ENCODE peak calls at places on chromosomes 12 and 14, in ten cellular contexts. A, N, L, G, H, J, W, M, Z and K are unnamed samples.

GRCh38 chr12:57621497-57622292 is 10.5 kb downstream of the ARHGEF25 start:
- DNase-seq in A (peak), N (peak), L (no peak), G (no peak), H (peak), J (peak), W (peak), M (peak), Z (no peak), K (peak)

GRCh38 chr12:124551268-124552144 is 15.9 kb downstream of the NCOR2 start:
- DNase-seq in A (peak), N (no peak), L (no peak), G (no peak), H (no peak), J (no peak), W (peak), M (peak), Z (no peak), K (peak)

GRCh38 chr14:99573436-99574098 is 30.4 kb downstream of the CCDC85C start:
- DNase-seq in A (no peak), N (no peak), L (no peak), G (no peak), H (no peak), J (no peak), W (no peak), M (no peak), Z (no peak), K (no peak)

GRCh38 chr12:132158677-132159554 is 14.7 kb downstream of the NOC4L start:
- DNase-seq in A (no peak), N (no peak), L (no peak), G (no peak), H (peak), J (no peak), W (no peak), M (peak), Z (no peak), K (no peak)

GRCh38 chr12:98440165-98440581 is 75.2 kb upstream of the TMPO start:
- DNase-seq in A (peak), N (peak), L (peak), G (peak), H (no peak), J (peak), W (no peak), M (peak), Z (peak), K (no peak)

GRCh38 chr12:90456248-90456647 is 498.7 kb downstream of the CCER1 start:
- DNase-seq in A (no peak), N (no peak), L (no peak), G (no peak), H (no peak), J (no peak), W (no peak), M (no peak), Z (no peak), K (no peak)

GRCh38 chr14:102088012-102088792 is 1.4 kb upstream of the HSP90AA1 start:
- DNase-seq in A (peak), N (peak), L (peak), G (peak), H (no peak), J (peak), W (peak), M (peak), Z (no peak), K (peak)

GRCh38 chr12:24596768-24597388 is 352.0 kb downstream of the BCAT1 start:
- DNase-seq in A (peak), N (peak), L (no peak), G (no peak), H (no peak), J (no peak), W (no peak), M (no peak), Z (no peak), K (no peak)

GRCh38 chr14:103382375-103382774 is 2.8 kb upstream of the MARK3 start:
- DNase-seq in A (peak), N (peak), L (no peak), G (peak), H (no peak), J (no peak), W (no peak), M (no peak), Z (no peak), K (no peak)

GRCh38 chr12:102300824-102301461 is 103.3 kb upstream of the PMCH start:
- DNase-seq in A (peak), N (peak), L (no peak), G (peak), H (no peak), J (no peak), W (no peak), M (no peak), Z (no peak), K (no peak)

GRCh38 chr12:58668831-58669230 is 251.5 kb downstream of the LRIG3 start:
- DNase-seq in A (no peak), N (no peak), L (no peak), G (peak), H (no peak), J (no peak), W (no peak), M (no peak), Z (no peak), K (no peak)

GRCh38 chr12:50620050-50620974 is 115.5 kb downstream of the DIP2B start:
- DNase-seq in A (peak), N (peak), L (no peak), G (peak), H (no peak), J (no peak), W (no peak), M (no peak), Z (no peak), K (no peak)

GRCh38 chr12:58425481-58426392 is 484.4 kb downstream of the ATP23 start:
- DNase-seq in A (peak), N (peak), L (no peak), G (peak), H (no peak), J (no peak), W (peak), M (peak), Z (peak), K (no peak)

GRCh38 chr14:72291908-72292688 is 359.9 kb downstream of the RGS6 start:
- DNase-seq in A (peak), N (peak), L (no peak), G (peak), H (no peak), J (no peak), W (no peak), M (no peak), Z (peak), K (no peak)

GRCh38 chr14:42222924-42223471 is 616.3 kb downstream of the LRFN5 start:
- DNase-seq in A (peak), N (peak), L (no peak), G (peak), H (no peak), J (no peak), W (peak), M (no peak), Z (peak), K (no peak)

GRCh38 chr14:22370084-22370847 is 218.8 kb downstream of the DAD1 start:
- DNase-seq in A (no peak), N (peak), L (no peak), G (no peak), H (no peak), J (no peak), W (no peak), M (no peak), Z (no peak), K (no peak)

GRCh38 chr12:43333650-43334043 is 218.4 kb downstream of the ADAMTS20 start:
- DNase-seq in A (no peak), N (no peak), L (no peak), G (no peak), H (no peak), J (no peak), W (no peak), M (no peak), Z (no peak), K (no peak)

GRCh38 chr14:100782516-100783320 is 43.2 kb upstream of the MEG3 start:
- DNase-seq in A (no peak), N (no peak), L (no peak), G (no peak), H (no peak), J (peak), W (no peak), M (peak), Z (no peak), K (no peak)

GRCh38 chr12:69479675-69480074 is 9.5 kb downstream of the FRS2 start:
- DNase-seq in A (no peak), N (no peak), L (no peak), G (no peak), H (no peak), J (no peak), W (no peak), M (no peak), Z (no peak), K (no peak)

GRCh38 chr12:69483700-69484099 is 13.5 kb downstream of the FRS2 start:
- DNase-seq in A (no peak), N (no peak), L (no peak), G (no peak), H (no peak), J (no peak), W (no peak), M (no peak), Z (no peak), K (no peak)

GRCh38 chr12:69480698-69481097 is 10.5 kb downstream of the FRS2 start:
- DNase-seq in A (no peak), N (no peak), L (no peak), G (no peak), H (no peak), J (no peak), W (no peak), M (no peak), Z (no peak), K (no peak)

GRCh38 chr12:69481133-69481532 is 10.9 kb downstream of the FRS2 start:
- DNase-seq in A (no peak), N (no peak), L (no peak), G (no peak), H (no peak), J (no peak), W (no peak), M (no peak), Z (no peak), K (no peak)

GRCh38 chr12:69484428-69484827 is 14.2 kb downstream of the FRS2 start:
- DNase-seq in A (peak), N (no peak), L (no peak), G (no peak), H (no peak), J (no peak), W (no peak), M (no peak), Z (no peak), K (no peak)
- TF ChIP-seq CTCF in A (no peak), N (no peak), L (no peak), G (no peak), H (no peak), J (no peak), W (no peak), M (no peak), Z (no peak), K (no peak)

DNA sequence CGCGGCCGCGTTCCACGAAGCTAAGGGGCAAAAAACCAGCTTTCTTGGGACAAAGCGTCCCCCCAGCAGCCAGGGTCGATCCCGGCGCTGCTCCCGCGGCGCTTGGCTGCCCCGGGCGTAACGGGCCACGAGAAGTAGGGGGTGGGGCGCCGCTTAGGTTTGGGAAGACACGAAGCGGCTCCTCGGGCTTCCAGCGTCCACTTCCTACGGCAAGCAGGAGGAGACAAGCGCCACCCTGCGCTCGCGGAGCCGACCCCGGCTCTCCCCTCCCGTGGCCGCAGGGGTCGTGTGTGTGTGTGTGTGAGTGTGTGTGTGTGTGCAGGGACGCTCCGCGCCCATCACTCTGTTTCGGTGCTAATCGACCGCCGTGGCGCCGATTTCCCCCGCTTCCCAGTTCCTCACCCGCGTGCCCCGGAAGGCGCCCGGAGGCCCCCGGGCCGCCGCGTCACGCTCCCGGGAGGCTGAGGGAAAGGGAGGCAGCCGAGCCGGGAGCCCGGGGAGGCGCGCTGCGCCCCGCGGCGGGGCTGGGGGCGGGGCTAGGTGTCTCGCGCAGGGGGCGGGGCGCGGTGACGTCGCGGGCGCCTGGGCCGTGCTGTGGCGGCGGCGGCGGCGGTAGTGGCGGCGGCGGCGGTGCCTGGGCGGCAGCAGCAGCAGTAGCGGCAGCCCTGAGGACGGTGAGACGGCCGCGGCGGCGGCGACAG is at the start of gene ERC1:
- DNase-seq in A (peak), N (peak), L (peak), G (peak), H (peak), J (peak), W (peak), M (peak), Z (peak), K (peak)
- TF ChIP-seq CTCF in A (peak), N (no peak), L (no peak), G (peak), H (no peak), J (no peak), W (no peak), M (no peak), Z (no peak), K (peak)

DNA sequence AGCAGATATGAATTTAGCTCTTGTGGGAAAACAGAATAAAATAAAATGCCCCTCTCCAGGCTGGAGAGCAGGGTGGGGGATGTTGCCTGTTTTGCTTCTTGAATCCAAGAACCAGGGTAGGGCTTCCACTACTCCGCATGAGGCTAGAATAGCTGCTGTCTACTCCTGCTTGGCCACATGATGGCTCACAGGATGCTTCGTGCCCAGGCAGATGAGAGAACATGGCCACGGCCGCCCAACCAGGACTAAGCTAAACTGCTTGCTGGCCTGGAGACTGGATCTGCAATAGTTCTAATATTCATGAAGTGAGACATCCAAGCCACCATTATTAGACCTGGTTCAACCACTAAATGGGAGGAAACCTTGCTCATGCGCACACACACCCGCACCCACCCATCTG is 122.2 kb upstream of the METAP2 start:
- DNase-seq in A (no peak), N (peak), L (no peak), G (no peak), H (no peak), J (no peak), W (no peak), M (no peak), Z (no peak), K (no peak)
- TF ChIP-seq CTCF in A (no peak), N (peak), L (no peak), G (peak), H (no peak), J (no peak), W (no peak), M (peak), Z (no peak), K (no peak)

DNA sequence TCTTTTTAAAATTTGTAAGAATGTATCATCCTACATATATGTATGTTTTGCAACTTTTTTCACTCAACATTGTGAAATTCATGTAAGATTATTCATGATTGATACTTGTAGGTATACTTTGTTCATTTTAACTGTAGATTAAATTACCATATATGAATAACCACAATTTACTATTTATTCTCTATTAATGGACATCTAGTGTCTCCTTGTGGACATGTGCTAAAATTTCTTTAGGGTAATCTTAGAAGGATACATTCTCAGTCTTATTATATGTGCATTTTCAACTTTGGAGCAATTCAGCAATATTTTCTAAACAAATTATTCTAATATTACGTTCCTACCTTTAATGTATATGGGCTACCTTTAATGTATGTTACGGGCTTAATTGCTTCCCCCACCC is 192.4 kb downstream of the FUT8 start:
- DNase-seq in A (no peak), N (peak), L (no peak), G (no peak), H (no peak), J (no peak), W (no peak), M (no peak), Z (no peak), K (no peak)
- TF ChIP-seq CTCF in A (peak), N (peak), L (no peak), G (no peak), H (no peak), J (no peak), W (no peak), M (peak), Z (peak), K (no peak)

GRCh38 chr12:113359939-113360748 is 1.8 kb downstream of the PLBD2 start:
- DNase-seq in A (no peak), N (peak), L (peak), G (peak), H (no peak), J (no peak), W (no peak), M (no peak), Z (no peak), K (no peak)
- TF ChIP-seq CTCF in A (peak), N (peak), L (no peak), G (peak), H (no peak), J (no peak), W (no peak), M (no peak), Z (peak), K (no peak)

DNA sequence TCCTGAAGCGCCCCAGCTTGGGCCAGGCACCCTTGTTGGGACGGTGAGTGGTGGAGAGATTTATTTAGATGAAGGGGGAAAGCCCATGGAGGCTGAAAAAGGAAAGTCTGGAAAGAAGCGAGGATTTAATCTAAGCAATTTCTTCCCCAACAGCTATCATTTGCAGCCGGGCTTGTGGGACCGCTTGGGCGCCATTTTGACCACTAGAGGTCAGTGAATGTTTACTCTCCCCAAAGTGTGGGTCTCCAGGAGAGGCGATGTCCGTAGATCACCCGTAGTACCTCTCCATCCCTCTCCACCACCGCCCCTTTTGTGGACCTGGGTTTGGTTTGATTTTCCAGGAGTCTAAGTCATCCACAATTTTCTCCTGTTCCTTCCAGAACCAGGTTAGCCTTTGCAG is 91.2 kb upstream of the PARP11 start:
- DNase-seq in A (no peak), N (no peak), L (no peak), G (no peak), H (no peak), J (no peak), W (no peak), M (no peak), Z (no peak), K (no peak)
- TF ChIP-seq CTCF in A (peak), N (no peak), L (peak), G (peak), H (no peak), J (peak), W (no peak), M (no peak), Z (peak), K (no peak)